ENCODE peak calls at places on chromosome 4, in nine cellular contexts. One of them, this sample, is unnamed.

GRCh38 chr4:1357356-1358248 is 10.6 kb downstream of the UVSSA start:
- DNase-seq in stimulated activated CD8-positive, alpha-beta memory T cell treated with anti-CD3 and anti-CD28 coated beads, Interleukin-4, amount 100 ng/mL, for 48 hours: no peak
- DNase-seq in KG1: no peak
- DNase-seq in activated CD4-positive, alpha-beta T cell treated with anti-CD3 and anti-CD28 coated beads, Interleukin-2, amount 50 U/mL, for 24 hours: no peak
- DNase-seq in RWPE1: no peak
- DNase-seq in activated T-helper 2 cell treated with anti-CD3 and anti-CD28 coated beads, Interferon-gamma antibody, Interleukin-2, Interleukin-4, amounts not matched to agents 10 μg/mL and 5 μg/mL and 100 μg/mL, durations not matched to agents 14 hours and 24 hours and 36 hours: no peak
- DNase-seq in dorsolateral prefrontal cortex: no peak
- DNase-seq in kidney epithelial cell: no peak
- DNase-seq in astrocyte: no peak
- DNase-seq in this sample: no peak

GRCh38 chr4:94304365-94304971 is 38.2 kb downstream of the HPGDS start:
- DNase-seq in RWPE1: peak; percentile 31
- DNase-seq in astrocyte: no peak
- DNase-seq in activated CD4-positive, alpha-beta T cell treated with anti-CD3 and anti-CD28 coated beads, Interleukin-2, amount 50 U/mL, for 24 hours: peak; percentile 21
- DNase-seq in activated T-helper 2 cell treated with anti-CD3 and anti-CD28 coated beads, Interferon-gamma antibody, Interleukin-2, Interleukin-4, amounts not matched to agents 10 μg/mL and 5 μg/mL and 100 μg/mL, durations not matched to agents 14 hours and 24 hours and 36 hours: no peak
- DNase-seq in stimulated activated CD8-positive, alpha-beta memory T cell treated with anti-CD3 and anti-CD28 coated beads, Interleukin-4, amount 100 ng/mL, for 48 hours: no peak
- DNase-seq in KG1: no peak
- DNase-seq in dorsolateral prefrontal cortex: no peak
- DNase-seq in kidney epithelial cell: peak; percentile 1
- DNase-seq in this sample: peak; percentile 20

GRCh38 chr4:3701271-3702083 is 64.7 kb upstream of the ADRA2C start:
- DNase-seq in RWPE1: no peak
- DNase-seq in dorsolateral prefrontal cortex: peak; percentile 38
- DNase-seq in activated T-helper 2 cell treated with anti-CD3 and anti-CD28 coated beads, Interferon-gamma antibody, Interleukin-2, Interleukin-4, amounts not matched to agents 10 μg/mL and 5 μg/mL and 100 μg/mL, durations not matched to agents 14 hours and 24 hours and 36 hours: no peak
- DNase-seq in stimulated activated CD8-positive, alpha-beta memory T cell treated with anti-CD3 and anti-CD28 coated beads, Interleukin-4, amount 100 ng/mL, for 48 hours: no peak
- DNase-seq in KG1: no peak
- DNase-seq in astrocyte: no peak
- DNase-seq in activated CD4-positive, alpha-beta T cell treated with anti-CD3 and anti-CD28 coated beads, Interleukin-2, amount 50 U/mL, for 24 hours: no peak
- DNase-seq in kidney epithelial cell: no peak
- DNase-seq in this sample: no peak

GRCh38 chr4:54213812-54214211 is 15.3 kb upstream of the PDGFRA start:
- DNase-seq in kidney epithelial cell: no peak
- DNase-seq in KG1: no peak
- DNase-seq in stimulated activated CD8-positive, alpha-beta memory T cell treated with anti-CD3 and anti-CD28 coated beads, Interleukin-4, amount 100 ng/mL, for 48 hours: no peak
- DNase-seq in astrocyte: peak; percentile 38
- DNase-seq in dorsolateral prefrontal cortex: no peak
- DNase-seq in activated CD4-positive, alpha-beta T cell treated with anti-CD3 and anti-CD28 coated beads, Interleukin-2, amount 50 U/mL, for 24 hours: no peak
- DNase-seq in activated T-helper 2 cell treated with anti-CD3 and anti-CD28 coated beads, Interferon-gamma antibody, Interleukin-2, Interleukin-4, amounts not matched to agents 10 μg/mL and 5 μg/mL and 100 μg/mL, durations not matched to agents 14 hours and 24 hours and 36 hours: no peak
- DNase-seq in RWPE1: no peak
- DNase-seq in this sample: no peak

GRCh38 chr4:22688236-22688635 is 4.5 kb upstream of the GBA3 start:
- DNase-seq in KG1: no peak
- DNase-seq in kidney epithelial cell: no peak
- DNase-seq in dorsolateral prefrontal cortex: no peak
- DNase-seq in stimulated activated CD8-positive, alpha-beta memory T cell treated with anti-CD3 and anti-CD28 coated beads, Interleukin-4, amount 100 ng/mL, for 48 hours: no peak
- DNase-seq in activated CD4-positive, alpha-beta T cell treated with anti-CD3 and anti-CD28 coated beads, Interleukin-2, amount 50 U/mL, for 24 hours: no peak
- DNase-seq in RWPE1: peak; percentile 2
- DNase-seq in astrocyte: peak; percentile 72
- DNase-seq in activated T-helper 2 cell treated with anti-CD3 and anti-CD28 coated beads, Interferon-gamma antibody, Interleukin-2, Interleukin-4, amounts not matched to agents 10 μg/mL and 5 μg/mL and 100 μg/mL, durations not matched to agents 14 hours and 24 hours and 36 hours: no peak
- DNase-seq in this sample: no peak

GRCh38 chr4:99437686-99438577 is 2.8 kb upstream of the ADH7 start:
- DNase-seq in stimulated activated CD8-positive, alpha-beta memory T cell treated with anti-CD3 and anti-CD28 coated beads, Interleukin-4, amount 100 ng/mL, for 48 hours: no peak
- DNase-seq in activated T-helper 2 cell treated with anti-CD3 and anti-CD28 coated beads, Interferon-gamma antibody, Interleukin-2, Interleukin-4, amounts not matched to agents 10 μg/mL and 5 μg/mL and 100 μg/mL, durations not matched to agents 14 hours and 24 hours and 36 hours: no peak
- DNase-seq in RWPE1: no peak
- DNase-seq in dorsolateral prefrontal cortex: no peak
- DNase-seq in kidney epithelial cell: no peak
- DNase-seq in KG1: no peak
- DNase-seq in astrocyte: no peak
- DNase-seq in activated CD4-positive, alpha-beta T cell treated with anti-CD3 and anti-CD28 coated beads, Interleukin-2, amount 50 U/mL, for 24 hours: no peak
- DNase-seq in this sample: no peak

GRCh38 chr4:19774690-19775256 is 476.9 kb upstream of the SLIT2 start:
- DNase-seq in astrocyte: no peak
- DNase-seq in dorsolateral prefrontal cortex: no peak
- DNase-seq in activated T-helper 2 cell treated with anti-CD3 and anti-CD28 coated beads, Interferon-gamma antibody, Interleukin-2, Interleukin-4, amounts not matched to agents 10 μg/mL and 5 μg/mL and 100 μg/mL, durations not matched to agents 14 hours and 24 hours and 36 hours: no peak
- DNase-seq in activated CD4-positive, alpha-beta T cell treated with anti-CD3 and anti-CD28 coated beads, Interleukin-2, amount 50 U/mL, for 24 hours: no peak
- DNase-seq in RWPE1: no peak
- DNase-seq in kidney epithelial cell: no peak
- DNase-seq in KG1: no peak
- DNase-seq in stimulated activated CD8-positive, alpha-beta memory T cell treated with anti-CD3 and anti-CD28 coated beads, Interleukin-4, amount 100 ng/mL, for 48 hours: no peak
- DNase-seq in this sample: no peak

GRCh38 chr4:1534076-1534872 is 128.0 kb upstream of the NKX1-1 start:
- DNase-seq in dorsolateral prefrontal cortex: no peak
- DNase-seq in RWPE1: no peak
- DNase-seq in activated T-helper 2 cell treated with anti-CD3 and anti-CD28 coated beads, Interferon-gamma antibody, Interleukin-2, Interleukin-4, amounts not matched to agents 10 μg/mL and 5 μg/mL and 100 μg/mL, durations not matched to agents 14 hours and 24 hours and 36 hours: no peak
- DNase-seq in KG1: no peak
- DNase-seq in astrocyte: no peak
- DNase-seq in stimulated activated CD8-positive, alpha-beta memory T cell treated with anti-CD3 and anti-CD28 coated beads, Interleukin-4, amount 100 ng/mL, for 48 hours: no peak
- DNase-seq in kidney epithelial cell: no peak
- DNase-seq in activated CD4-positive, alpha-beta T cell treated with anti-CD3 and anti-CD28 coated beads, Interleukin-2, amount 50 U/mL, for 24 hours: no peak
- DNase-seq in this sample: no peak

GRCh38 chr4:2248821-2249261 is 6.9 kb upstream of the HAUS3 start:
- DNase-seq in kidney epithelial cell: no peak
- DNase-seq in dorsolateral prefrontal cortex: no peak
- DNase-seq in activated T-helper 2 cell treated with anti-CD3 and anti-CD28 coated beads, Interferon-gamma antibody, Interleukin-2, Interleukin-4, amounts not matched to agents 10 μg/mL and 5 μg/mL and 100 μg/mL, durations not matched to agents 14 hours and 24 hours and 36 hours: peak; percentile 6
- DNase-seq in stimulated activated CD8-positive, alpha-beta memory T cell treated with anti-CD3 and anti-CD28 coated beads, Interleukin-4, amount 100 ng/mL, for 48 hours: peak; percentile 12
- DNase-seq in KG1: no peak
- DNase-seq in RWPE1: no peak
- DNase-seq in activated CD4-positive, alpha-beta T cell treated with anti-CD3 and anti-CD28 coated beads, Interleukin-2, amount 50 U/mL, for 24 hours: no peak
- DNase-seq in astrocyte: no peak
- DNase-seq in this sample: no peak